ENCODE peak calls at places on chromosomes 12 and 14, in seven cellular contexts. W is stimulated activated CD8-positive, alpha-beta memory T cell treated with anti-CD3 and anti-CD28 coated beads, Interleukin-2, amount 100 ng/mL, for 1 hour; O is GOT3; Q is HEK293T; D is GM12865; M is brain microvascular endothelial cell; K is AG20443. Z is an unnamed sample.
A peak's percentile ranks its signal among the peaks of the same experiment; 100 is the strongest.

GRCh38 chr14:69620211-69620611 is 8.8 kb downstream of the SUSD6 start:
- DNase-seq in Q (no peak), K (no peak), O (no peak), W (no peak), D (no peak), M (no peak), Z (no peak)

GRCh38 chr12:26647091-26647490 is 185.9 kb downstream of the ITPR2 start:
- DNase-seq in O (no peak), K (no peak), W (no peak), M (no peak), D (no peak), Q (no peak), Z (no peak)

GRCh38 chr12:68776976-68777610 is 30.9 kb upstream of the MDM2 start:
- DNase-seq in D (no peak), W (no peak), K (no peak), O (no peak), M (no peak), Q (no peak), Z (no peak)

GRCh38 chr14:93160353-93160801 is 24.3 kb downstream of the MOAP1 start:
- DNase-seq in Q (peak; percentile 52), O (no peak), M (peak; percentile 2), W (no peak), K (peak; percentile 57), D (peak; percentile 56), Z (no peak)

GRCh38 chr12:3777206-3777809 is 24.4 kb upstream of the CRACR2A start:
- DNase-seq in Q (peak; percentile 38), D (peak; percentile 44), M (peak; percentile 44), K (peak; percentile 65), W (no peak), O (no peak), Z (no peak)

GRCh38 chr14:57578427-57579220 is 85.0 kb upstream of the CCDC198 start:
- DNase-seq in Q (no peak), W (no peak), O (no peak), M (no peak), D (no peak), K (no peak), Z (no peak)

GRCh38 chr12:47811070-47811391 is 8.7 kb downstream of the HDAC7 start:
- DNase-seq in Q (no peak), W (no peak), K (no peak), D (no peak), O (no peak), M (no peak), Z (no peak)

GRCh38 chr14:68359862-68360552 is 432.9 kb downstream of the ZFP36L1 start:
- DNase-seq in M (no peak), D (peak; percentile 37), Q (peak; percentile 11), K (peak; percentile 73), W (no peak), O (no peak), Z (no peak)

GRCh38 chr12:53660064-53660463 is 15.8 kb downstream of the ATP5MC2 start:
- DNase-seq in D (no peak), M (no peak), K (no peak), Q (no peak), W (no peak), O (no peak), Z (no peak)

GRCh38 chr12:53949631-53950440 is 4.9 kb upstream of the HOXC12 start:
- DNase-seq in D (no peak), M (no peak), O (no peak), W (no peak), K (no peak), Q (peak; percentile 38), Z (no peak)

GRCh38 chr14:58639842-58640484 is 2.2 kb downstream of the DACT1 start:
- DNase-seq in Q (peak; percentile 68), W (no peak), M (peak; percentile 86), D (peak; percentile 59), O (no peak), K (peak; percentile 75), Z (peak; percentile 4)

GRCh38 chr12:111105294-111105693 is 184.9 kb upstream of the MYL2 start:
- DNase-seq in M (no peak), W (no peak), D (no peak), Q (no peak), O (no peak), K (no peak), Z (no peak)

GRCh38 chr14:20706657-20707355 is 18.2 kb downstream of the ANG start:
- DNase-seq in W (no peak), Q (no peak), M (no peak), D (no peak), K (no peak), O (no peak), Z (no peak)

GRCh38 chr14:49512571-49512970 is 73.6 kb downstream of the RPS29 start:
- DNase-seq in D (no peak), K (no peak), M (no peak), O (no peak), Q (no peak), W (no peak), Z (no peak)

GRCh38 chr14:102046337-102047278 is 40.2 kb downstream of the HSP90AA1 start:
- DNase-seq in D (peak; percentile 44), Q (peak; percentile 61), K (peak; percentile 87), M (no peak), W (no peak), O (no peak), Z (peak; percentile 15)

GRCh38 chr12:109134186-109134917 is 18.0 kb downstream of the ACACB start:
- DNase-seq in D (no peak), K (peak; percentile 81), O (no peak), M (no peak), W (no peak), Q (peak; percentile 52), Z (no peak)

GRCh38 chr12:78888583-78888982 is 24.0 kb downstream of the SYT1 start:
- DNase-seq in D (peak; percentile 48), M (peak; percentile 42), O (no peak), W (no peak), K (no peak), Q (no peak), Z (no peak)

GRCh38 chr12:21831671-21832357 is 57.3 kb upstream of the KCNJ8 start:
- DNase-seq in M (no peak), D (no peak), W (no peak), Q (no peak), O (no peak), K (peak; percentile 60), Z (no peak)

GRCh38 chr14:93947282-93947681 is 20.1 kb downstream of the FAM181A start:
- DNase-seq in O (no peak), K (no peak), D (no peak), W (no peak), Q (no peak), M (no peak), Z (no peak)

GRCh38 chr12:31117203-31118011 is 43.7 kb downstream of the DDX11 start:
- DNase-seq in O (no peak), D (peak; percentile 45), W (peak; percentile 20), Q (peak; percentile 60), K (peak; percentile 46), M (no peak), Z (peak; percentile 74)

GRCh38 chr12:121465921-121466799 is 66.2 kb downstream of the RNF34 start:
- DNase-seq in K (peak; percentile 64), Q (peak; percentile 43), M (no peak), W (no peak), D (peak; percentile 50), O (no peak), Z (peak; percentile 52)

GRCh38 chr12:91935299-91935698 is 210.3 kb downstream of the BTG1 start:
- DNase-seq in W (no peak), Q (no peak), M (no peak), D (no peak), K (no peak), O (no peak), Z (no peak)

Z was measured in activated naive CD8-positive, alpha-beta T cell treated with anti-CD3 and anti-CD28 coated beads, Interleukin-2, amount 50 U/mL, for 24 hours.